ENCODE peak calls at places on chromosome 13, in five cellular contexts. Y, S, B, F and W are unnamed samples. For H3K4me1, the result is how much of the 10 kb centered on the place peaks cover.

GRCh38 chr13:24032674-24033073 is 127.8 kb upstream of the SPATA13 start:
- DNase-seq in B (peak), S (no peak), Y (no peak), F (no peak), W (no peak)

GRCh38 chr13:23644527-23644926 is 74.3 kb downstream of the TNFRSF19 start:
- DNase-seq in B (peak), S (no peak), Y (no peak), F (no peak), W (no peak)

GRCh38 chr13:41428155-41428554 is 29.2 kb upstream of the RGCC start:
- DNase-seq in S (no peak), F (peak), B (no peak), Y (no peak), W (no peak)

GRCh38 chr13:41085961-41086360 is 24.7 kb downstream of the WBP4 start:
- DNase-seq in S (no peak), B (no peak), F (no peak), Y (no peak), W (no peak)

GRCh38 chr13:35888327-35888940 is 242.7 kb downstream of the DCLK1 start:
- DNase-seq in B (peak), Y (no peak), S (no peak), F (no peak), W (no peak)

GRCh38 chr13:83498486-83499190 is 383.6 kb downstream of the SLITRK1 start:
- DNase-seq in S (no peak), F (no peak), Y (no peak), B (peak), W (no peak)

GRCh38 chr13:50125306-50125555 is 110.0 kb downstream of the KCNRG start:
- DNase-seq in S (no peak), B (no peak), Y (no peak), F (no peak), W (no peak)

GRCh38 chr13:104584481-104584880 is 1518.3 kb upstream of the SLC10A2 start:
- DNase-seq in Y (no peak), S (no peak), F (no peak), B (peak), W (no peak)

GRCh38 chr13:110912651-110913051 is 2.2 kb downstream of the ANKRD10 start:
- DNase-seq in F (no peak), S (no peak), B (peak), Y (peak), W (no peak)

GRCh38 chr13:110503037-110503901 is 58.3 kb downstream of the RAB20 start:
- DNase-seq in Y (no peak), B (peak), F (no peak), S (no peak), W (no peak)

GRCh38 chr13:99322297-99323103 is 15.3 kb upstream of the GPR183 start:
- DNase-seq in S (no peak), Y (no peak), B (peak), F (no peak), W (no peak)
- H3K4me1 ChIP-seq in S (under half), Y (under half), B (under half), F (under half), W (under half)

GRCh38 chr13:73063166-73063565 is 4.4 kb downstream of the KLF5 start:
- DNase-seq in S (no peak), B (no peak), Y (no peak), F (no peak), W (no peak)

GRCh38 chr13:73059460-73060250 is 850 bp downstream of the KLF5 start:
- DNase-seq in B (peak), F (peak), S (peak), Y (peak), W (peak)

GRCh38 chr13:73060251-73061160 is 1.7 kb downstream of the KLF5 start:
- DNase-seq in S (no peak), Y (no peak), B (peak), F (no peak), W (no peak)

GRCh38 chr13:73062368-73062767 is 3.6 kb downstream of the KLF5 start:
- DNase-seq in B (no peak), F (no peak), S (no peak), Y (no peak), W (no peak)

DNA sequence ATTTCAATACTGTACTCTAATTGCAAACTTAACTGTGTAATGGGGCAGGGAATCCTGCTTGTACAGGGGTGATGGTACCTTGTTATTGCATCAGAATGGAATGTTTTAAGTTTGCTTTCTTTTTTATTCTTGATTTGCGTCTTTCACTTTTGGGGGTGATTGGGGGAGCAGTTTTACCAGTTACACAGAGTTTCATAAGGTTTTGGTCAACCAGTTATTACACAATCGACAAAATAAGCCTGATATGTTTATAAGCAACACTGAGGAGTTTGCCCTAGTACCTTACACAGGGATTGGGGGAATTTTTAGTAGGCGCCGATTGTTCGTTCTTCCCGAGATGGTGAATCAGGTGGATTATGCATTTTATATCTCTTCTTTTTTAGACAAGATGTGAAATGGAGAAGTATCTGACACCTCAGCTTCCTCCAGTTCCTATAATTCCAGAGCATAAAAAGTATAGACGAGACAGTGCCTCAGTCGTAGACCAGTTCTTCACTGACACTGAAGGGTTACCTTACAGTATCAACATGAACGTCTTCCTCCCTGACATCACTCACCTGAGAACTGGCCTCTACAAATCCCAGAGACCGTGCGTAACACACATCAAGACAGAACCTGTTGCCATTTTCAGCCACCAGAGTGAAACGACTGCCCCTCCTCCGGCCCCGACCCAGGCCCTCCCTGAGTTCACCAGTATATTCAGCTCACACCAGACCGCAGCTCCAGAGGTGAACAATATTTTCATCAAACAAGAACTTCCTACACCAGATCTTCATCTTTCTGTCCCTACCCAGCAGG is 2.9 kb downstream of the KLF5 start:
- DNase-seq in B (no peak), F (no peak), S (no peak), Y (no peak), W (no peak)
- H3K4me3 ChIP-seq in B (no peak), F (no peak), S (peak), Y (no peak), W (no peak)

GRCh38 chr13:112720251-112720650 is 30.4 kb downstream of the ATP11A start:
- DNase-seq in Y (no peak), B (no peak), F (no peak), S (no peak), W (peak)
- H3K27ac ChIP-seq in Y (peak), B (no peak), F (no peak), S (no peak), W (no peak)

GRCh38 chr13:31214379-31214778 is 14.6 kb downstream of the B3GLCT start:
- DNase-seq in S (no peak), B (no peak), F (no peak), Y (peak), W (no peak)
- H3K4me1 ChIP-seq in S (under half), B (under half), F (under half), Y (under half), W (under half)